ENCODE peak calls at places on chromosomes 16 and 17, in six cellular contexts. K, W, B, X, A and F are unnamed samples.

GRCh38 chr17:76506408-76507328 is 5.4 kb upstream of the RHBDF2 start:
- DNase-seq in K (peak), W (no peak), B (peak), X (peak), A (peak), F (peak)

GRCh38 chr16:4614571-4615388 is at the start of gene UBALD1:
- DNase-seq in K (no peak), W (peak), B (peak), X (peak), A (peak), F (peak)

GRCh38 chr17:1755252-1755992 is 6.4 kb upstream of the SERPINF1 start:
- DNase-seq in K (no peak), W (no peak), B (no peak), X (no peak), A (no peak), F (no peak)

GRCh38 chr17:27541326-27542023 is 85.2 kb downstream of the KSR1 start:
- DNase-seq in K (no peak), W (no peak), B (no peak), X (no peak), A (no peak), F (no peak)

GRCh38 chr17:73224663-73225305 is 31.9 kb downstream of the COG1 start:
- DNase-seq in K (no peak), W (no peak), B (no peak), X (no peak), A (no peak), F (no peak)

GRCh38 chr16:67415872-67416793 is at the start of gene ZDHHC1:
- DNase-seq in K (no peak), W (peak), B (peak), X (peak), A (peak), F (peak)

GRCh38 chr16:74625500-74626350 is 18.8 kb upstream of the GLG1 start:
- DNase-seq in K (no peak), W (no peak), B (no peak), X (no peak), A (no peak), F (no peak)

GRCh38 chr16:86986809-86987487 is 330.2 kb downstream of the C16orf95 start:
- DNase-seq in K (no peak), W (no peak), B (no peak), X (no peak), A (no peak), F (no peak)

GRCh38 chr17:29645516-29646051 is 22.9 kb upstream of the CORO6 start:
- DNase-seq in K (no peak), W (peak), B (peak), X (peak), A (peak), F (peak)

GRCh38 chr16:53212899-53213235 is 158.1 kb downstream of the CHD9 start:
- DNase-seq in K (no peak), W (no peak), B (no peak), X (no peak), A (no peak), F (no peak)

GRCh38 chr16:10967981-10968380 is 23.6 kb downstream of the CLEC16A start:
- DNase-seq in K (no peak), W (no peak), B (no peak), X (no peak), A (no peak), F (no peak)

GRCh38 chr17:42683407-42684031 is 1.2 kb downstream of the CNTNAP1 start:
- DNase-seq in K (no peak), W (no peak), B (no peak), X (no peak), A (no peak), F (peak)
- H3K4me3 ChIP-seq in K (peak), W (peak), B (peak), X (peak), A (peak), F (peak)

DNA sequence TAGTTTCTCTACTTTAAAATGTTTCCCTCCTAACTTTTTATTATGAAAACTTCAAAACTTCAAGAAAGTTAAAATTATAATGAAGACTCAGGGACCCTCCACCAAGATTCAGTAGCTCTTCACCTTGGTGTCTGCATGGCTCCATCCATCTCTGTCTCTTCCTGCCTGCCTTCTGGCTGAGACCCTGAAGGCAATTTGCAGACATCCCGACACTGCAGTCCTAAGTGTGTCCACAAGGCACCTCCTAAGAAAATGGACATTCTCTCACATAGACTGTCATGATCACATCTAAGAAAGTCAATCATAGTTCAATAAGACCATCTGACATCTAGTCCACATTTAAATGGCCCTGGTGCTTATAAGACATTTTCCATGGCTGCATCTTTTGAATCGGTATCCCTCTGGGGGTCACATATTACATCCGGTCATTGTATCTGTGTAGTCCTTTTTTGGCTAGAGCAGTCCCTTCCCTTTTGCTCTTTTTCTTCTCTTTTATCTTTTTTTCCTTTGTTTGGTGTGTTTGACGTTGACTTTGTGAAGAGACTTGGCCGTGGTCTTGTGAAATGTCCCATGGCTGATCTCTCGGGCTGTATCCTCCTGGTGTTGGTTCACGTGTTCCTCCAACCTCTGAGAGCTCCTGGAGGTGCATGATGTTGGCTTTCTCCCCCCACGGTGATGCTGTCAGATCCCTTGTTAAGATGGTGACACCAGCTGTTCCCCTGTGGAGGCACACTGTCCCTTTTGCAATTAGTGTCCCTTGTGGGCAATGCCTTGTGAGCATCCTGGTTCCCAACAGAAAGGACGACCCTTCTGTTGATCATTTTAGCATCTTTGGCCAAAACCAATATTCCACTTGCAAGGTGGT is 5.0 kb upstream of the TNFRSF13B start:
- DNase-seq in K (no peak), W (no peak), B (no peak), X (no peak), A (no peak), F (no peak)
- TF ChIP-seq CTCF in K (no peak), W (no peak), B (no peak), X (no peak), A (no peak), F (no peak)

DNA sequence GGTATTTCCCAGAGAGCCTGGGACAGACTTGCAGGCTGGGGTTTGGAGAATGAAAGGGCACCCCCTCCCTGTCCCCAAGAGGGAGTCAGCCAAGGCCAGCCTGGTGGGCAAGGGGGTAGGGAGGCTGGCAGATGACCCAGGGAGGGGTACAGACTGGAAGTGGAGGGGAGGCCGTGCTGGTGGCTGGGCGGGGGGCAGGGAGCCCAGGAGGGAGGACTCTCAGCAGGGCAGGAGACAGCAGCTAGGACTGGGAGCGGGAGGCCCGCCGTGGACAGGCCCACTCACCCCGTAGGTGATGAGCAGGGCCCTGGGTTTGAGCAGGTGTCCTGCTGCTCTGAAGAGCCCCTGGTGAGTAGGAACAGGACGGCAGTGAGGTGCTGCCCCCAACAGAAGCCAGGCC is 1.1 kb downstream of the METTL26 start:
- DNase-seq in K (no peak), W (no peak), B (no peak), X (no peak), A (no peak), F (no peak)
- H3K4me3 ChIP-seq in K (no peak), W (peak), B (peak), X (peak), A (peak), F (peak)

GRCh38 chr17:66900126-66901010 is 64.1 kb upstream of the CACNG4 start:
- DNase-seq in K (no peak), W (peak), B (peak), X (no peak), A (no peak), F (peak)
- TF ChIP-seq CTCF in K (peak), W (peak), B (peak), X (no peak), A (no peak), F (peak)

DNA sequence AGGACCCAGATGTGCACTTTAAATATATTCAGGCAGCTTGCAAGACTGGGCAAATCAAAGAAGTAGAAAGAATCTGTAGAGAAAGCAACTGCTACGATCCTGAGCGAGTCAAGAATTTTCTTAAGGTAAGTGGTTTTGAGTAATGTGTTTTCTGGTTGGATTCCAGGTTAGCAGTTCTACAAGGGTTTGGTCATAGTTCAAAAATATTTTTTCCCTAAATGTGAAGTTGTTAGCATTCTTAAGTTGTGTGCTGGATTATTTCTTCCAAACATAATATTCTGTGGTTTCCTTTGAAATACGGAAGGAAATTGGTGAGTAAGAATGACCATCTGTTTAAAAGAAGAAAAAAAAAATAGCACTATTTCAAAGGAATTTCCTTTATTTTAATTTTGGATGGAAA is 38.4 kb downstream of the PTRH2 start:
- DNase-seq in K (no peak), W (peak), B (peak), X (no peak), A (no peak), F (peak)
- H3K4me3 ChIP-seq in K (no peak), W (no peak), B (peak), X (no peak), A (no peak), F (no peak)

GRCh38 chr17:48555183-48555615 is 10.3 kb upstream of the HOXB2 start:
- DNase-seq in K (no peak), W (peak), B (peak), X (no peak), A (no peak), F (peak)
- TF ChIP-seq CTCF in K (no peak), W (no peak), B (no peak), X (no peak), A (no peak), F (no peak)

DNA sequence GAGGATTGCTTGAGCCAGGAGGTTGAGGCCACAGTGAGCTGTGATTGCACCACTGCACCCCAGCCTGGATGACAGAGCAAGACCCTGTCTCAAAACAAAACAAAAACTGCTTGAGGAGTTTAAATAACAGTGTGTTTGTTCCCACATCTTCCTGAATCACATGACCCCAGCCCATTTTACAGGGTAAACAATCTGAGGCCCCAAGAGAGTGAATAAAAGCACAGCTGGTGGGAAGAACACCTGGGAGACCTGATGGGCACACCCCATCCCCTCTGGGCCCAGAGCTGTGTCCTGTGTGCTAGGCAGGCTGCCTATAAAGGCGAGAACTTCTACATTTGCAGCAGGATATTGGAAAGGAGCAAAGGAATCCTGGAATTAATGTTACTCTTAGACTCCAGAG is 69.6 kb downstream of the PLXDC1 start:
- DNase-seq in K (no peak), W (no peak), B (no peak), X (no peak), A (no peak), F (no peak)
- H3K4me3 ChIP-seq in K (no peak), W (no peak), B (no peak), X (no peak), A (no peak), F (no peak)

GRCh38 chr17:16419074-16419928 is 3.9 kb downstream of the TRPV2 start:
- DNase-seq in K (no peak), W (peak), B (peak), X (peak), A (no peak), F (peak)

GRCh38 chr17:16417896-16418683 is 2.7 kb downstream of the TRPV2 start:
- DNase-seq in K (no peak), W (no peak), B (no peak), X (no peak), A (no peak), F (no peak)

GRCh38 chr17:16417399-16417798 is 2.0 kb downstream of the TRPV2 start:
- DNase-seq in K (no peak), W (no peak), B (no peak), X (no peak), A (no peak), F (no peak)

GRCh38 chr17:16418684-16419066 is 3.3 kb downstream of the TRPV2 start:
- DNase-seq in K (no peak), W (no peak), B (no peak), X (no peak), A (no peak), F (no peak)

GRCh38 chr17:16415031-16415924 is at the start of gene TRPV2:
- DNase-seq in K (no peak), W (no peak), B (no peak), X (no peak), A (no peak), F (no peak)
- TF ChIP-seq CTCF in K (peak), W (no peak), B (peak), X (peak), A (peak), F (no peak)

GRCh38 chr17:32875230-32875903 is 1.6 kb downstream of the MYO1D start:
- DNase-seq in K (no peak), W (no peak), B (no peak), X (no peak), A (no peak), F (no peak)
- H3K4me3 ChIP-seq in K (no peak), W (peak), B (no peak), X (peak), A (peak), F (no peak)